ENCODE peak calls at places on chromosomes 2 and 18, in eight cellular contexts. C is ovary, L is RWPE1, H is Peyer's patch, J is AG04450, R is GM23338, P is WERI-Rb-1, Q is heart right ventricle. W is an unnamed sample.
A peak's percentile ranks its signal among the peaks of the same experiment; 100 is the strongest.

GRCh38 chr2:14716319-14716718 is 83.8 kb downstream of the LRATD1 start:
- DNase-seq in C (no peak), L (no peak), H (no peak), J (no peak), R (no peak), P (no peak), Q (no peak), W (no peak)

GRCh38 chr2:97868986-97869721 is 126.6 kb downstream of the TMEM131 start:
- DNase-seq in C (no peak), L (peak; percentile 86), H (no peak), J (peak; percentile 78), R (peak; percentile 33), P (no peak), Q (peak; percentile 48), W (no peak)

GRCh38 chr2:10220516-10221391 is 82.0 kb upstream of the HPCAL1 start:
- DNase-seq in C (no peak), L (no peak), H (no peak), J (peak; percentile 59), R (no peak), P (no peak), Q (no peak), W (no peak)

GRCh38 chr2:172416447-172417058 is 10.8 kb upstream of the ITGA6 start:
- DNase-seq in C (no peak), L (no peak), H (no peak), J (no peak), R (no peak), P (no peak), Q (no peak), W (no peak)

GRCh38 chr2:191679818-191680600 is 2.1 kb downstream of the NABP1 start:
- DNase-seq in C (no peak), L (peak; percentile 58), H (no peak), J (peak; percentile 67), R (no peak), P (no peak), Q (no peak), W (no peak)

GRCh38 chr2:17309186-17309585 is 209.1 kb downstream of the RAD51AP2 start:
- DNase-seq in C (no peak), L (no peak), H (no peak), J (no peak), R (no peak), P (no peak), Q (no peak), W (no peak)

GRCh38 chr2:174325932-174326879 is 8.5 kb upstream of the SP9 start:
- DNase-seq in C (peak; percentile 29), L (no peak), H (no peak), J (no peak), R (peak; percentile 86), P (peak; percentile 27), Q (no peak), W (no peak)

GRCh38 chr18:51520676-51521180 is 323.2 kb upstream of the MEX3C start:
- DNase-seq in C (no peak), L (no peak), H (no peak), J (no peak), R (no peak), P (no peak), Q (no peak), W (no peak)

GRCh38 chr18:78681396-78681795 is 298.2 kb upstream of the SALL3 start:
- DNase-seq in C (no peak), L (no peak), H (no peak), J (no peak), R (no peak), P (no peak), Q (no peak), W (no peak)

GRCh38 chr18:70219688-70220087 is 14.2 kb upstream of the RTTN start:
- DNase-seq in C (no peak), L (no peak), H (no peak), J (no peak), R (no peak), P (no peak), Q (no peak), W (no peak)

GRCh38 chr18:70216788-70217187 is 11.3 kb upstream of the RTTN start:
- DNase-seq in C (no peak), L (no peak), H (no peak), J (peak; percentile 47), R (no peak), P (no peak), Q (no peak), W (no peak)

GRCh38 chr18:70221156-70221910 is 15.8 kb upstream of the RTTN start:
- DNase-seq in C (no peak), L (no peak), H (no peak), J (no peak), R (peak; percentile 71), P (no peak), Q (no peak), W (no peak)

GRCh38 chr18:70220628-70221027 is 15.1 kb upstream of the RTTN start:
- DNase-seq in C (no peak), L (no peak), H (no peak), J (no peak), R (no peak), P (no peak), Q (no peak), W (no peak)

GRCh38 chr18:70221911-70222278 is 16.4 kb upstream of the RTTN start:
- DNase-seq in C (no peak), L (no peak), H (no peak), J (no peak), R (no peak), P (no peak), Q (no peak), W (no peak)
- H3K27ac ChIP-seq in C (no peak overlapping the region), L (no peak overlapping the region), H (no peak overlapping the region), J (no peak overlapping the region), R (no peak overlapping the region), P (no peak overlapping the region), Q (no peak overlapping the region), W (no peak overlapping the region)

DNA sequence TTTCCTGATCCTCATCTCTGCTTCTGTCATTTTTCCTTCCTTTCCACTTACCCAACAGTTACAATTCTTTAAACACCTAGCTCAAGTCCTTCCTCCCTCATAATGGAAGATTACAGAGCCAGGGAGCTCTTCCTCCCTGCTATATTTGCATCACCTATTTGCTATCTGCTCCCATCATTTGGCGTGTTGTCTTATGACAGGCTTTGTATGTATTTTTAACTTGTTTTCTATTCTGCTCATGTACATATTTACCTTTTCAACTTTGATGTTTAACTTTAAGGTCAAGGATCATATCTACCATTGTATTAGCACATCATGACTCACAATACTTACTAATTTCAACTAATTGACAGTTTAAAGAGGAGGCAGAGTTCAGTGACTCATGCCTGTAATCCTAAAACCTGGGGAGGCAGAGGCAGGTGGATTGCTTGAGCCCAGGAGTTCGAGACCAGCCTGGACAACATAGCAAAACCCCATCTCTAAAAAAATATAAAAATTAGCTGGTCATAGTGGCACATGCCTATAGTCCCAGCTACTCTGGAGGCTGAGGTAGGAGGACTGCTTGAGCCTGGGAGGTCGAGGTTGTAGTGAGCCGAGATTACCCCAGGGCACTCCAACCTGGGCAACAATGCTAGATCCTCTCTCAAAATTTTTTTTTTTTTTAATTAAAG is 308.0 kb upstream of the STON1 start:
- DNase-seq in C (no peak), L (peak; percentile 52), H (no peak), J (no peak), R (no peak), P (no peak), Q (no peak), W (no peak)
- TF ChIP-seq CTCF in C (no peak), L (no peak), H (no peak), J (no peak), R (no peak), P (no peak), Q (no peak), W (no peak)

GRCh38 chr2:217866457-217866856 is 136.3 kb downstream of the TNS1 start:
- DNase-seq in C (no peak), L (no peak), H (no peak), J (no peak), R (no peak), P (peak; percentile 81), Q (no peak), W (no peak)

GRCh38 chr2:217865373-217865772 is 137.4 kb downstream of the TNS1 start:
- DNase-seq in C (no peak), L (no peak), H (no peak), J (no peak), R (no peak), P (no peak), Q (no peak), W (no peak)

GRCh38 chr2:217861334-217861877 is 141.4 kb downstream of the TNS1 start:
- DNase-seq in C (no peak), L (no peak), H (no peak), J (no peak), R (no peak), P (no peak), Q (no peak), W (no peak)

GRCh38 chr2:217864960-217865359 is 137.8 kb downstream of the TNS1 start:
- DNase-seq in C (no peak), L (no peak), H (peak; percentile 34), J (no peak), R (no peak), P (no peak), Q (no peak), W (no peak)

GRCh38 chr2:217863874-217864273 is 138.9 kb downstream of the TNS1 start:
- DNase-seq in C (no peak), L (no peak), H (no peak), J (no peak), R (no peak), P (no peak), Q (no peak), W (no peak)
- H3K27ac ChIP-seq in C (no peak overlapping the region), L (no peak overlapping the region), H (no peak overlapping the region), J (peak overlapping the region; percentile 39), R (no peak overlapping the region), P (no peak overlapping the region), Q (peak overlapping the region; percentile 41), W (no peak overlapping the region)

DNA sequence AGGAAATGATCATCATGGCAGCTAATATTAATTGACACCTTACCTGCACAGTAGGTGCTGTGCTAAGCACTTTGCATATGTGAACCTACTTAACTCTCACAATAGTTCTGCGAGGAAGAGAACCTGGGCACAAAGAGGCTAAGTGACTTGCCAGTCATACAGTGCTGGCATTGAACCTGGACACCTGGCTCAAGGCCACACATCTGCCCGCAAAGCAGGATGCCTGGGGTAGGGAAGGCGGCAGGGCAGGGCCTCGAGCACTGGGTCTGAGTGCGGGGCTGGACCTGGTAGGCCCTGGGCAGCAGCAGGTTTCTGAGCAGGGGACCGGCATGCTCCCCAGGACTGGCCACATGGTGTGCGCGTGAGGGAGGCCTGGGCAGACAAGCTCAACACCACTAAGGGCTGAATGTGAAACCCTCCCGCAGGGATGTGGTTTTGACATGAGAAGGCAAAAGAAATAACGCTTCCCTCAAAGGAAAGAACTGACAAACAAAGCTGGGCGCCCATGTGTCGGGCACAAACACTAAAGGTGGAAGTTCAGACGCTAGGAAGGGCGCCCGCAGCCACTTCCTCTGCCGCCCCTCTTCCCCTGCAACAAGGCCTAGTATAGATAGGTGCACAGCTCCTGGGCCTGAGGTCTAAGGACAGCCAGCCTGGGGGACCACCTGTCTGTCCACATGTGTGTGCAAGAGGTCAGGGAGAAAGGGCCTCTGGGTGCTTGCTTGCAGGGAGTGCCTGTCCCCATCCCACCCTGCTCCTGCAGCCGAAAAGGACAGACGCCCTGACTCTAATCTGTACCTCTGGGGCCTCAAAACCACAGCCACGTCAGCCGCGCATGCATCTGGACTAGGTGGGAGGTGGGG is 92.5 kb downstream of the ZFP36L2 start:
- DNase-seq in C (no peak), L (no peak), H (peak; percentile 97), J (no peak), R (no peak), P (no peak), Q (no peak), W (peak; percentile 68)
- TF ChIP-seq CTCF in C (no peak), L (no peak), H (no peak), J (no peak), R (no peak), P (no peak), Q (no peak), W (no peak)

W was measured in dorsolateral prefrontal cortex.